ENCODE peak calls at places on chromosomes 6 and 20, in six cellular contexts. M, H, A, I, D and J are unnamed samples.

GRCh38 chr6:109304284-109305015 is 77.8 kb downstream of the CD164 start:
- DNase-seq in M (no peak), H (no peak), A (no peak), I (no peak), D (no peak), J (no peak)

GRCh38 chr6:13384506-13384905 is 56.2 kb upstream of the TBC1D7 start:
- DNase-seq in M (no peak), H (no peak), A (no peak), I (no peak), D (no peak), J (no peak)

GRCh38 chr6:15627829-15628228 is 35.0 kb downstream of the DTNBP1 start:
- DNase-seq in M (no peak), H (no peak), A (no peak), I (no peak), D (no peak), J (no peak)

GRCh38 chr6:31010393-31011060 is at the start of gene MUC22:
- DNase-seq in M (no peak), H (peak), A (no peak), I (no peak), D (no peak), J (no peak)

GRCh38 chr6:137371634-137372016 is 122.6 kb downstream of the OLIG3 start:
- DNase-seq in M (no peak), H (no peak), A (no peak), I (no peak), D (no peak), J (no peak)

GRCh38 chr6:27468334-27468733 is 4.6 kb downstream of the ZNF184 start:
- DNase-seq in M (no peak), H (no peak), A (no peak), I (no peak), D (no peak), J (no peak)

GRCh38 chr6:39053016-39053595 is 4.5 kb downstream of the GLP1R start:
- DNase-seq in M (no peak), H (no peak), A (no peak), I (no peak), D (no peak), J (peak)

GRCh38 chr6:168037242-168037641 is 39.8 kb downstream of the KIF25 start:
- DNase-seq in M (no peak), H (no peak), A (no peak), I (peak), D (no peak), J (no peak)

GRCh38 chr6:107698146-107698545 is 126.0 kb downstream of the SCML4 start:
- DNase-seq in M (no peak), H (peak), A (no peak), I (no peak), D (no peak), J (peak)

GRCh38 chr6:170067923-170068360 is 222.9 kb downstream of the DLL1 start:
- DNase-seq in M (peak), H (no peak), A (no peak), I (peak), D (no peak), J (no peak)

GRCh38 chr6:101070044-101070608 is 189.0 kb upstream of the ASCC3 start:
- DNase-seq in M (no peak), H (no peak), A (no peak), I (no peak), D (no peak), J (no peak)

GRCh38 chr20:63031251-63032014 is 24.7 kb upstream of the BHLHE23 start:
- DNase-seq in M (no peak), H (no peak), A (no peak), I (no peak), D (no peak), J (no peak)

GRCh38 chr6:168538892-168539811 is 98.2 kb downstream of the SMOC2 start:
- DNase-seq in M (no peak), H (no peak), A (no peak), I (no peak), D (no peak), J (peak)

GRCh38 chr6:41371992-41372525 is 36.7 kb downstream of the NCR2 start:
- DNase-seq in M (no peak), H (peak), A (no peak), I (peak), D (no peak), J (no peak)

GRCh38 chr20:53623454-53624206 is 30.0 kb upstream of the ZNF217 start:
- DNase-seq in M (peak), H (peak), A (peak), I (peak), D (no peak), J (peak)

GRCh38 chr6:20180935-20181334 is 31.3 kb downstream of the MBOAT1 start:
- DNase-seq in M (no peak), H (no peak), A (no peak), I (no peak), D (no peak), J (no peak)

GRCh38 chr6:41963371-41963770 is 21.8 kb upstream of the CCND3 start:
- DNase-seq in M (no peak), H (no peak), A (no peak), I (no peak), D (no peak), J (peak)

GRCh38 chr20:34525709-34526416 is 9.6 kb downstream of the DYNLRB1 start:
- DNase-seq in M (peak), H (peak), A (peak), I (peak), D (no peak), J (peak)

GRCh38 chr6:1396952-1397868 is 7.8 kb downstream of the FOXF2 start:
- DNase-seq in M (no peak), H (peak), A (peak), I (peak), D (no peak), J (peak)

DNA sequence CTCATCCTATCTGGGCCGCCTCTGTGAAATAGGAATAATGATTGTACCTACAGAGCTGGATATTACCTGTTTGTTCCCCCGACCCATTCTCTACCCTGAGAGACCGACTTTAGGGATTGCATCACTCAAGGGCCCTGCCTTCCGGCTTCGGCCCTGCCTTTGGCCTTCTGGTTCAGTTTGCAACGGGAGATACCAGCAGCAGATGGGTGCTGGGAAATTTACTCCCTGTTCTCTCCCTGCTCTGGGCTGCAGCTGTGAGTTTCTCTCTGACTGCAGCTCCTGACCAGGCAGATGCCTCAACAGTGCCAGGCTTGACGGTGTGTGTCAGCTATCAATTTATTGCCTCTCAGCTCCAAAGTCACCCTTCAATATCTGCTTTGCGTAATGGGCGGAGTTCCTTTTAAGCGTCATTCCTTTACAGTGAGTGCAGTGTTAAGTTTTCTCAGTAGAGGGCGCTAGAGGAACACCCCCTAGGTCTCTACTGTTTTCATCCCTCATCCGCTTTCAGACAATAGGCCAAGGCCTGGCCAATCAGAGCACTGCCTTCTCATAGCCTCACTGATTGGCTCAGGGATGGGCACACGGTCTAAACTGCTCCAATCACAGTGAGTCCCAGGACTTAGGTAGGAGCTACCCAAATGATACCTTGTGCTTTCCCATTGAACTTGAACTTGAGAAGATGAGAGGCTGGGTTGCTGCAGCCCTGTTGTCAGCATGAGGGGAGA is 30.0 kb downstream of the KCNG1 start:
- DNase-seq in M (no peak), H (peak), A (peak), I (no peak), D (no peak), J (no peak)
- TF ChIP-seq CTCF in M (peak), H (peak), A (peak), I (peak), D (no peak), J (no peak)

GRCh38 chr6:24809728-24810127 is 11.0 kb upstream of the ARMH2 start:
- DNase-seq in M (no peak), H (no peak), A (no peak), I (no peak), D (no peak), J (no peak)
- H3K4me3 ChIP-seq in M (no peak), H (no peak), A (no peak), I (no peak), D (no peak), J (no peak)

GRCh38 chr6:56693246-56693607 is 50.5 kb upstream of the DST start:
- DNase-seq in M (peak), H (peak), A (no peak), I (peak), D (no peak), J (peak)
- TF ChIP-seq POLR2A in M (peak), H (no peak), A (no peak), I (no peak), D (no peak), J (no peak)

GRCh38 chr6:132166670-132167069 is 215.5 kb upstream of the CCN2 start:
- DNase-seq in M (no peak), H (no peak), A (no peak), I (no peak), D (no peak), J (no peak)

GRCh38 chr6:132165677-132166076 is 214.5 kb upstream of the CCN2 start:
- DNase-seq in M (no peak), H (no peak), A (no peak), I (no peak), D (no peak), J (no peak)

DNA sequence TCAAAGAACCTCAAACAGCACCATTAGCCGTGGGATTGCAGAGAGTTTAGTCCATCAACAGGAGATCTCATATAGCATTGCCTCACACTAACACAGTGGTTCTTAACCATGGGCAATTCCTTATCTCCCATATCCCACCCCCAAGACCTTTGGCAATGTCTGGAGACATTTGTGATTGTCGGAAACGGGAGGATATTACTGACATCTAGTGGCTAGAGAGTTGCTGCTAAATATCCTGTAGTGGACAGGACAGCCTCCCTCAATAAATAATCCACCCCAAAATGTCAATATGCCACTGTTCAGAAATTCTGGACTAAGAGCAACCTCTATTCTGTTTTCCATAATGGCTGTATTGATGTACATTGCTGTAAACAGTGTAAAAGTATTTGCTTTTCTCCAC is 210.1 kb upstream of the CCN2 start:
- DNase-seq in M (no peak), H (no peak), A (peak), I (no peak), D (no peak), J (no peak)
- TF ChIP-seq CTCF in M (peak), H (peak), A (peak), I (peak), D (no peak), J (no peak)

GRCh38 chr6:150269857-150270223 is 99.0 kb upstream of the IYD start:
- DNase-seq in M (no peak), H (no peak), A (peak), I (no peak), D (no peak), J (peak)

GRCh38 chr6:150267686-150268561 is 100.9 kb upstream of the IYD start:
- DNase-seq in M (no peak), H (no peak), A (no peak), I (no peak), D (no peak), J (peak)

GRCh38 chr6:150266309-150266708 is 102.5 kb upstream of the IYD start:
- DNase-seq in M (no peak), H (no peak), A (no peak), I (no peak), D (no peak), J (no peak)

GRCh38 chr6:150269130-150269856 is 99.5 kb upstream of the IYD start:
- DNase-seq in M (no peak), H (no peak), A (no peak), I (no peak), D (no peak), J (no peak)

GRCh38 chr6:150266963-150267685 is 101.7 kb upstream of the IYD start:
- DNase-seq in M (no peak), H (no peak), A (no peak), I (no peak), D (no peak), J (no peak)
- H3K4me3 ChIP-seq in M (no peak), H (no peak), A (no peak), I (no peak), D (no peak), J (no peak)

GRCh38 chr6:53066874-53067273 is 1.7 kb downstream of the FBXO9 start:
- DNase-seq in M (no peak), H (no peak), A (no peak), I (no peak), D (no peak), J (no peak)

GRCh38 chr6:53065266-53066058 is at the start of gene FBXO9:
- DNase-seq in M (peak), H (peak), A (peak), I (peak), D (peak), J (peak)

GRCh38 chr6:53066059-53066406 is 829 bp downstream of the FBXO9 start:
- DNase-seq in M (peak), H (peak), A (peak), I (peak), D (no peak), J (peak)

GRCh38 chr6:53062369-53062639 is 2.9 kb upstream of the FBXO9 start:
- DNase-seq in M (no peak), H (no peak), A (no peak), I (no peak), D (no peak), J (no peak)

DNA sequence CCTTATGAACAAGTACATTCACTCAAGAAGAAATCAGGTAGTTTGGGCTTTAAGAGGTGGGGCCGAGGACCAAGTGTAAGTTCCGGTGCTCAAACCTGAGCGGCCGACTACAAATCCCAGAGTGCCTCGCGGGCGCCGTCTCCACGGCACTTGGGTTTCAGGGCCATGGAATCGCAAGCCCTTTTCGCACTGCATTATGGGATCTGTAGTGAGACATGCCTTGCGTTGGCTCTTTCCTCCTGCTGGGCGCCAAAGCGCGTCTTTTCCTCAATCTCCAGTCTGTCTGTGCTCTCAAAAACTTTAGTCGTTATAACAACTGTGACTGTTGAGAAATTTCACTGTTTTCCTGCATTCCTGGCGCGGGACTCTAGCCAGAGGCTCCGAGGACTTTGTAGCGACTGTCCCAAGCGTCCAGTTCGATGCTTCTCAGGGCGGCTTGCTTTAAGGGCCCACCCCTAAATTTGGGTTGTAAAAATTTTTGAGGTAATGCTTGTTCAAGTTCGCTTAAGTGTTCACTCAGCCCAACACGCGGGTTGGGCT is 408 bp upstream of the FBXO9 start:
- DNase-seq in M (peak), H (peak), A (peak), I (peak), D (peak), J (peak)
- TF ChIP-seq POLR2A in M (peak), H (no peak), A (no peak), I (no peak), D (no peak), J (no peak)